ENCODE peak calls at places on chromosomes 11 and 22, in nine cellular contexts. One of them, this sample, is unnamed.

GRCh38 chr11:76806608-76807205 is 23.6 kb downstream of the TSKU start:
- DNase-seq in right cardiac atrium: no peak
- DNase-seq in A549: no peak
- DNase-seq in PC-3: no peak
- DNase-seq in CD4-positive, alpha-beta memory T cell: no peak
- DNase-seq in body of pancreas: no peak
- DNase-seq in CD8-positive, alpha-beta memory T cell: no peak
- DNase-seq in fibroblast of lung: no peak
- DNase-seq in breast epithelium: peak; percentile 7
- DNase-seq in this sample: no peak

GRCh38 chr11:122108192-122108799 is 7.7 kb downstream of the BLID start:
- DNase-seq in right cardiac atrium: no peak
- DNase-seq in A549: peak; percentile 62
- DNase-seq in PC-3: peak; percentile 81
- DNase-seq in CD4-positive, alpha-beta memory T cell: no peak
- DNase-seq in body of pancreas: peak; percentile 25
- DNase-seq in CD8-positive, alpha-beta memory T cell: no peak
- DNase-seq in fibroblast of lung: peak; percentile 78
- DNase-seq in breast epithelium: no peak
- DNase-seq in this sample: no peak

GRCh38 chr22:49081261-49081666 is 746.4 kb downstream of the BRD1 start:
- DNase-seq in right cardiac atrium: no peak
- DNase-seq in A549: no peak
- DNase-seq in PC-3: no peak
- DNase-seq in CD4-positive, alpha-beta memory T cell: no peak
- DNase-seq in body of pancreas: no peak
- DNase-seq in CD8-positive, alpha-beta memory T cell: no peak
- DNase-seq in fibroblast of lung: no peak
- DNase-seq in breast epithelium: no peak
- DNase-seq in this sample: no peak

GRCh38 chr11:134050541-134051383 is 18.1 kb upstream of the JAM3 start:
- DNase-seq in right cardiac atrium: peak; percentile 88
- DNase-seq in A549: peak; percentile 33
- DNase-seq in PC-3: peak; percentile 72
- DNase-seq in CD4-positive, alpha-beta memory T cell: peak; percentile 70
- DNase-seq in body of pancreas: peak; percentile 85
- DNase-seq in CD8-positive, alpha-beta memory T cell: peak; percentile 65
- DNase-seq in fibroblast of lung: peak; percentile 56
- DNase-seq in breast epithelium: peak; percentile 34
- DNase-seq in this sample: peak; percentile 84

GRCh38 chr22:38766076-38766777 is 10.4 kb upstream of the SUN2 start:
- DNase-seq in right cardiac atrium: no peak
- DNase-seq in A549: peak; percentile 82
- DNase-seq in PC-3: peak; percentile 82
- DNase-seq in CD4-positive, alpha-beta memory T cell: peak; percentile 32
- DNase-seq in body of pancreas: peak; percentile 57
- DNase-seq in CD8-positive, alpha-beta memory T cell: peak; percentile 19
- DNase-seq in fibroblast of lung: peak; percentile 42
- DNase-seq in breast epithelium: peak; percentile 72
- DNase-seq in this sample: peak; percentile 63

GRCh38 chr11:120521176-120521575 is 9.6 kb downstream of the GRIK4 start:
- DNase-seq in right cardiac atrium: no peak
- DNase-seq in A549: no peak
- DNase-seq in PC-3: no peak
- DNase-seq in CD4-positive, alpha-beta memory T cell: no peak
- DNase-seq in body of pancreas: no peak
- DNase-seq in CD8-positive, alpha-beta memory T cell: no peak
- DNase-seq in fibroblast of lung: no peak
- DNase-seq in breast epithelium: no peak
- DNase-seq in this sample: peak; percentile 18

GRCh38 chr22:44648821-44649566 is 53.0 kb upstream of the PRR5 start:
- DNase-seq in right cardiac atrium: no peak
- DNase-seq in A549: no peak
- DNase-seq in PC-3: no peak
- DNase-seq in CD4-positive, alpha-beta memory T cell: no peak
- DNase-seq in body of pancreas: peak; percentile 21
- DNase-seq in CD8-positive, alpha-beta memory T cell: no peak
- DNase-seq in fibroblast of lung: peak; percentile 72
- DNase-seq in breast epithelium: peak; percentile 30
- DNase-seq in this sample: peak; percentile 32

GRCh38 chr11:12693485-12694181 is 19.4 kb downstream of the TEAD1 start:
- DNase-seq in right cardiac atrium: peak; percentile 65
- DNase-seq in A549: peak; percentile 83
- DNase-seq in PC-3: peak; percentile 96
- DNase-seq in CD4-positive, alpha-beta memory T cell: no peak
- DNase-seq in body of pancreas: peak; percentile 62
- DNase-seq in CD8-positive, alpha-beta memory T cell: no peak
- DNase-seq in fibroblast of lung: peak; percentile 99
- DNase-seq in breast epithelium: peak; percentile 63
- DNase-seq in this sample: peak; percentile 50

GRCh38 chr11:821513-822371 is 3.0 kb downstream of the PNPLA2 start:
- DNase-seq in right cardiac atrium: peak; percentile 76
- DNase-seq in A549: no peak
- DNase-seq in PC-3: no peak
- DNase-seq in CD4-positive, alpha-beta memory T cell: no peak
- DNase-seq in body of pancreas: peak; percentile 69
- DNase-seq in CD8-positive, alpha-beta memory T cell: no peak
- DNase-seq in fibroblast of lung: no peak
- DNase-seq in breast epithelium: no peak
- DNase-seq in this sample: peak; percentile 85

GRCh38 chr11:818396-819128 is at the start of gene PNPLA2:
- DNase-seq in right cardiac atrium: no peak
- DNase-seq in A549: peak; percentile 60
- DNase-seq in PC-3: peak; percentile 11
- DNase-seq in CD4-positive, alpha-beta memory T cell: no peak
- DNase-seq in body of pancreas: peak; percentile 78
- DNase-seq in CD8-positive, alpha-beta memory T cell: no peak
- DNase-seq in fibroblast of lung: peak; percentile 56
- DNase-seq in breast epithelium: peak; percentile 81
- DNase-seq in this sample: no peak

GRCh38 chr11:819129-819931 is 616 bp downstream of the PNPLA2 start:
- DNase-seq in right cardiac atrium: peak; percentile 98
- DNase-seq in A549: peak; percentile 88
- DNase-seq in PC-3: peak; percentile 80
- DNase-seq in CD4-positive, alpha-beta memory T cell: peak; percentile 91
- DNase-seq in body of pancreas: peak; percentile 94
- DNase-seq in CD8-positive, alpha-beta memory T cell: peak; percentile 92
- DNase-seq in fibroblast of lung: peak; percentile 80
- DNase-seq in breast epithelium: peak; percentile 90
- DNase-seq in this sample: peak; percentile 95

GRCh38 chr11:820655-821512 is 2.2 kb downstream of the PNPLA2 start:
- DNase-seq in right cardiac atrium: peak; percentile 88
- DNase-seq in A549: peak; percentile 79
- DNase-seq in PC-3: peak; percentile 84
- DNase-seq in CD4-positive, alpha-beta memory T cell: no peak
- DNase-seq in body of pancreas: peak; percentile 96
- DNase-seq in CD8-positive, alpha-beta memory T cell: no peak
- DNase-seq in fibroblast of lung: peak; percentile 70
- DNase-seq in breast epithelium: peak; percentile 85
- DNase-seq in this sample: peak; percentile 88

DNA sequence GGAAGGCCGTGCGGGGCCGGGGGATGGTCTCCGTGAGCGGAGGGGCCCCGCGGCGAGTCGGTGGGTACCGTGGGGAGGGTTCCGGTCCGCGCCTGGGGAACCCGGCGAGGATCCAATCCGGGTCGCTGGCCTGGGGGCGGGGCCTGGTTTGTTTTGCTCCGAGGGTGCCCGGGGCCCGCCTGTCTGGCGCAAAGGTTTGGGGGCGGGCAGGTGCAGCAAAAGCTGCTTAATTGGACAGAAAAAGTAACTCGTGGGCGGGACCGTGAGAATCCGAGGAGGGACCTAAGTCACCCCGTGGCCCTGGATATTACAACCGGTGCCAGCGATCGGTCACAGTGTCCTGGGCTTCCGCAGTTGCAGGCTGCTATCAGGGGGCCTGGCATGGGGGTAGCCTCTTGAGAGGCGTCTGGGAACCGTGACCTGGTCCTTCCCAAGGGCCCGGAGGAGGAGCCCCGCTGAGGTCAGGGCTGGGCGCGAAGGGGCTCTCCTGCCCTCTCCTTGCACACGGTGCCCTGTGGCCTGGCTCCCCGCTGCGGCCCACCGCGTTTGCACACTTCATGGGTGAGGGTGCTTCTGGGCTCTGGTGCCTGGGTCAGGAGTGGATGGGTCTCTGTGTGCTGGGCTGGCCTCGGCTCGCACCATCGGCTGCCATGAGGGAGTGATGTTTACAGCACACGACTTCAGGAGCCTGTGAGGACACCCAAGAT is 1.4 kb downstream of the PNPLA2 start:
- DNase-seq in right cardiac atrium: peak; percentile 95
- DNase-seq in A549: peak; percentile 92
- DNase-seq in PC-3: peak; percentile 88
- DNase-seq in CD4-positive, alpha-beta memory T cell: peak; percentile 96
- DNase-seq in body of pancreas: peak; percentile 98
- DNase-seq in CD8-positive, alpha-beta memory T cell: peak; percentile 96
- DNase-seq in fibroblast of lung: peak; percentile 57
- DNase-seq in breast epithelium: peak; percentile 91
- DNase-seq in this sample: peak; percentile 97
- H3K27ac ChIP-seq in right cardiac atrium: peak overlapping the region; percentile 97
- H3K27ac ChIP-seq in A549: peak overlapping the region; percentile 90
- H3K27ac ChIP-seq in PC-3: peak overlapping the region; percentile 57
- H3K27ac ChIP-seq in CD4-positive, alpha-beta memory T cell: peak overlapping the region; percentile 81
- H3K27ac ChIP-seq in body of pancreas: peak overlapping the region; percentile 97
- H3K27ac ChIP-seq in CD8-positive, alpha-beta memory T cell: peak overlapping the region; percentile 75
- H3K27ac ChIP-seq in fibroblast of lung: peak overlapping the region; percentile 82
- H3K27ac ChIP-seq in breast epithelium: peak overlapping the region; percentile 98
- H3K27ac ChIP-seq in this sample: peak overlapping the region; percentile 95

GRCh38 chr11:59208956-59209355 is 3.8 kb downstream of the MPEG1 start:
- DNase-seq in right cardiac atrium: no peak
- DNase-seq in A549: no peak
- DNase-seq in PC-3: no peak
- DNase-seq in CD4-positive, alpha-beta memory T cell: no peak
- DNase-seq in body of pancreas: no peak
- DNase-seq in CD8-positive, alpha-beta memory T cell: no peak
- DNase-seq in fibroblast of lung: no peak
- DNase-seq in breast epithelium: no peak
- DNase-seq in this sample: no peak

GRCh38 chr11:59214141-59214893 is 1.6 kb upstream of the MPEG1 start:
- DNase-seq in right cardiac atrium: no peak
- DNase-seq in A549: no peak
- DNase-seq in PC-3: no peak
- DNase-seq in CD4-positive, alpha-beta memory T cell: no peak
- DNase-seq in body of pancreas: no peak
- DNase-seq in CD8-positive, alpha-beta memory T cell: no peak
- DNase-seq in fibroblast of lung: no peak
- DNase-seq in breast epithelium: no peak
- DNase-seq in this sample: no peak

GRCh38 chr11:59207988-59208432 is 4.7 kb downstream of the MPEG1 start:
- DNase-seq in right cardiac atrium: peak; percentile 55
- DNase-seq in A549: peak; percentile 65
- DNase-seq in PC-3: peak; percentile 69
- DNase-seq in CD4-positive, alpha-beta memory T cell: peak; percentile 57
- DNase-seq in body of pancreas: peak; percentile 64
- DNase-seq in CD8-positive, alpha-beta memory T cell: peak; percentile 12
- DNase-seq in fibroblast of lung: peak; percentile 72
- DNase-seq in breast epithelium: peak; percentile 38
- DNase-seq in this sample: no peak

GRCh38 chr11:59212744-59213573 is at the start of gene MPEG1:
- DNase-seq in right cardiac atrium: no peak
- DNase-seq in A549: no peak
- DNase-seq in PC-3: no peak
- DNase-seq in CD4-positive, alpha-beta memory T cell: no peak
- DNase-seq in body of pancreas: peak; percentile 22
- DNase-seq in CD8-positive, alpha-beta memory T cell: no peak
- DNase-seq in fibroblast of lung: no peak
- DNase-seq in breast epithelium: no peak
- DNase-seq in this sample: no peak

DNA sequence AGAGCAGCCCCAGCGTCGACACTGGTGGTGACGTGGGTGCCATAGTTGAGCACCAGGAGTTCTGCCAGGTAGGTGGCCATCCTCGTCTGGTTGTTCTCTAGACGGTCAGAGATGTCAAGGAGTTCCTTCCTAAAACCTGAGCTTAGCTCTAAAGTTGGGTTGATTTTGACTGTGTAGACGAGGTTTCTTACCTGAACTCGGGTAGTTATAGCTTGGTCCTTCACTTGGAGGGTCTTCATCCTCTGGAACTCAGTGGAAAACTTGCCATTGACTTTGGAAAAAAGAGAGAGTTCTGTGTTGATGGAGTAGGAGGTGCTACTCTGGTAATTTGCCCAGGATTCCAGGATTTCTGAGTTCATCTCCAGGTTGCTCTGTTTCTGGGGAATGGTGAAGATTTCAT is 505 bp downstream of the MPEG1 start:
- DNase-seq in right cardiac atrium: no peak
- DNase-seq in A549: no peak
- DNase-seq in PC-3: no peak
- DNase-seq in CD4-positive, alpha-beta memory T cell: no peak
- DNase-seq in body of pancreas: no peak
- DNase-seq in CD8-positive, alpha-beta memory T cell: no peak
- DNase-seq in fibroblast of lung: no peak
- DNase-seq in breast epithelium: no peak
- DNase-seq in this sample: no peak
- H3K4me3 ChIP-seq in right cardiac atrium: peak overlapping the region; percentile 26
- H3K4me3 ChIP-seq in A549: no peak overlapping the region
- H3K4me3 ChIP-seq in PC-3: no peak overlapping the region
- H3K4me3 ChIP-seq in CD4-positive, alpha-beta memory T cell: no peak overlapping the region
- H3K4me3 ChIP-seq in body of pancreas: no peak overlapping the region
- H3K4me3 ChIP-seq in CD8-positive, alpha-beta memory T cell: no peak overlapping the region
- H3K4me3 ChIP-seq in fibroblast of lung: no peak overlapping the region
- H3K4me3 ChIP-seq in breast epithelium: peak overlapping the region; percentile 40
- H3K4me3 ChIP-seq in this sample: peak overlapping the region; percentile 44

DNA sequence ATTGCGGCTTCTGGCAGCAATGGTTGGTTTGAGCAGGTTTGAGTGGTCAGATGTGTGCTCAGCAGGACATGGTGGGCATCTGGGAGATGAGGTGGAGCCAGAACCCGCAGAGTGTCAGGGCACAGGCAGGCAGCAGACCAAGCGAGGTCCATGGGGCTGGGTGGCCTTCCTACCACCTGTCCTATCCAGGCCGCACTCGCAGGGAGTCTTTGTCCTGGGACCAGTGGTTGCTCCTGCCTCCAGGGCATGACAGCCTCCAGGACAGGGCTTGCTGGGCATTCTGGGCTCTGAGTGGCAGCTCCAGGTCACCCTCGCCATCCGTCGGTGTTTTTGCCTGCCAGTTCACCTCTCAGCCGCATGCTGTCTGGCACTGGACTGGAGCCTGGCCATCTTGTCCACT is 919.3 kb downstream of the TBC1D22A start:
- DNase-seq in right cardiac atrium: no peak
- DNase-seq in A549: no peak
- DNase-seq in PC-3: no peak
- DNase-seq in CD4-positive, alpha-beta memory T cell: no peak
- DNase-seq in body of pancreas: no peak
- DNase-seq in CD8-positive, alpha-beta memory T cell: no peak
- DNase-seq in fibroblast of lung: no peak
- DNase-seq in breast epithelium: no peak
- DNase-seq in this sample: no peak
- H3K27ac ChIP-seq in right cardiac atrium: no peak overlapping the region
- H3K27ac ChIP-seq in A549: no peak overlapping the region
- H3K27ac ChIP-seq in PC-3: no peak overlapping the region
- H3K27ac ChIP-seq in CD4-positive, alpha-beta memory T cell: no peak overlapping the region
- H3K27ac ChIP-seq in body of pancreas: no peak overlapping the region
- H3K27ac ChIP-seq in CD8-positive, alpha-beta memory T cell: no peak overlapping the region
- H3K27ac ChIP-seq in fibroblast of lung: no peak overlapping the region
- H3K27ac ChIP-seq in breast epithelium: no peak overlapping the region
- H3K27ac ChIP-seq in this sample: no peak overlapping the region

DNA sequence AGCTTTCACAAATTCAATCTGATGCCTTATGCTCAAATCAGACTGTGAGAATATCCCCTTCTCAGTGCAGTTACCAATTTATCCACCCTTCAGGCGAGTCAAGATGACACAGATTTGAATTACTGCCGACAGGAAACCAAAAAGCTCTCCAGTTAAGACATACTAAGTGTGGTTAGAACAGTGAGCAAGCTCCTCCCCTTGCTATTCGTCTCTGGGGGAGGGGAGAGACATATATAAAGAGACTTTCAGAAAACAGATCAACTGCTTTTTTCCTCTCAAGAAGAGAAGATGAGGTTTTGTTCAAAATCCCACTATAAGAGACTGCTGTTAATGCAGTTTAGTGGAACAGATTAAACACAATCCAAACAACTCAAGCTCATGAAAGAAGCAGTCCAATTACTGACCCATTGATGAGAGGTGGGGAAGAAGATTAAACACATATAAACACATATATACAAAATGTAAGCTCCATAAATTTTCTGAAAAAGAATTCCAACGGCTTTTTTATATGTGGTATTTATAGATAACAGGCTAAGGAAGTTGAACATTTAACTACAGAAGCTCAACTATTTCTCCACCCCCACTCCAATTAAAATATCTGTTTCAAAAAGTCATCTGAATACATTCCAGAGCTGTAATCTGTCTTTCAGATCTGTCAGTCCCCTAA is 102.7 kb downstream of the MRTFA start:
- DNase-seq in right cardiac atrium: no peak
- DNase-seq in A549: peak; percentile 70
- DNase-seq in PC-3: peak; percentile 62
- DNase-seq in CD4-positive, alpha-beta memory T cell: peak; percentile 78
- DNase-seq in body of pancreas: peak; percentile 16
- DNase-seq in CD8-positive, alpha-beta memory T cell: peak; percentile 7
- DNase-seq in fibroblast of lung: peak; percentile 72
- DNase-seq in breast epithelium: no peak
- DNase-seq in this sample: no peak
- H3K4me3 ChIP-seq in right cardiac atrium: peak overlapping the region; percentile 62
- H3K4me3 ChIP-seq in A549: peak overlapping the region; percentile 45
- H3K4me3 ChIP-seq in PC-3: no peak overlapping the region
- H3K4me3 ChIP-seq in CD4-positive, alpha-beta memory T cell: peak overlapping the region; percentile 61
- H3K4me3 ChIP-seq in body of pancreas: no peak overlapping the region
- H3K4me3 ChIP-seq in CD8-positive, alpha-beta memory T cell: peak overlapping the region; percentile 50
- H3K4me3 ChIP-seq in fibroblast of lung: peak overlapping the region; percentile 18
- H3K4me3 ChIP-seq in breast epithelium: peak overlapping the region; percentile 20
- H3K4me3 ChIP-seq in this sample: peak overlapping the region; percentile 36

This sample was measured in lower lobe of right lung.